ENCODE peak calls at places on chromosomes 6 and 20, in seven cellular contexts. Y is mesothelial cell of epicardium, J is nephron progenitor cell, K is GM13977, V is cardiac fibroblast, T is foreskin fibroblast, S is endothelial cell of umbilical vein. Z is an unnamed sample.

GRCh38 chr20:53643031-53643832 is 49.6 kb upstream of the ZNF217 start:
- DNase-seq in T (peak; percentile 57), Y (no peak), V (peak; percentile 73), K (peak; percentile 76), S (peak; percentile 91), J (no peak), Z (peak; percentile 75)

GRCh38 chr6:87699576-87699975 is 2.5 kb downstream of the AKIRIN2 start:
- DNase-seq in T (no peak), J (no peak), V (no peak), S (peak; percentile 31), Y (no peak), K (no peak), Z (no peak)

GRCh38 chr6:107977283-107977682 is 19.3 kb upstream of the SEC63 start:
- DNase-seq in K (no peak), J (no peak), T (peak; percentile 8), Y (no peak), V (peak; percentile 62), S (peak; percentile 61), Z (peak; percentile 16)

GRCh38 chr6:42963855-42964605 is 3.5 kb downstream of the GNMT start:
- DNase-seq in T (peak; percentile 38), Y (no peak), J (peak; percentile 43), S (peak; percentile 50), K (no peak), V (peak; percentile 68), Z (peak; percentile 62)

GRCh38 chr6:100892693-100893092 is 11.6 kb upstream of the ASCC3 start:
- DNase-seq in V (no peak), S (no peak), J (no peak), Y (no peak), K (no peak), T (no peak), Z (no peak)

GRCh38 chr6:17986656-17987575 is 519 bp downstream of the KIF13A start:
- DNase-seq in T (peak; percentile 19), Y (no peak), K (peak; percentile 58), V (peak; percentile 57), J (peak; percentile 58), S (peak; percentile 71), Z (peak; percentile 35)

GRCh38 chr6:152496731-152497130 is 140.4 kb downstream of the SYNE1 start:
- DNase-seq in J (no peak), S (no peak), K (no peak), V (no peak), T (no peak), Y (no peak), Z (no peak)

GRCh38 chr6:127971945-127972391 is 71.1 kb upstream of the THEMIS start:
- DNase-seq in T (peak; percentile 37), K (no peak), Y (no peak), S (peak; percentile 46), V (peak; percentile 21), J (no peak), Z (peak; percentile 47)

GRCh38 chr6:95318137-95318536 is 259.2 kb upstream of the MANEA start:
- DNase-seq in S (no peak), Y (no peak), J (no peak), K (no peak), V (no peak), T (no peak), Z (no peak)

GRCh38 chr6:33672808-33673207 is 38.7 kb downstream of the UQCC2 start:
- DNase-seq in Y (no peak), T (peak; percentile 96), S (peak; percentile 92), K (peak; percentile 61), V (peak; percentile 96), J (peak; percentile 32), Z (peak; percentile 94)

GRCh38 chr20:2558581-2559301 is 22.4 kb downstream of the TMC2 start:
- DNase-seq in K (no peak), J (peak; percentile 37), V (peak; percentile 18), S (no peak), Y (no peak), T (peak; percentile 6), Z (no peak)

GRCh38 chr6:31639449-31639861 is 13.0 kb downstream of the BAG6 start:
- DNase-seq in T (peak; percentile 39), S (no peak), Y (no peak), K (no peak), J (no peak), V (no peak), Z (no peak)

GRCh38 chr6:108744996-108745395 is 103.2 kb upstream of the ARMC2 start:
- DNase-seq in T (no peak), Y (no peak), K (no peak), J (no peak), S (no peak), V (no peak), Z (no peak)

GRCh38 chr20:14706555-14706954 is 369.1 kb upstream of the FLRT3 start:
- DNase-seq in T (no peak), Y (no peak), S (no peak), K (no peak), J (no peak), V (no peak), Z (no peak)

GRCh38 chr20:42530855-42531674 is 658.6 kb downstream of the PTPRT start:
- DNase-seq in T (no peak), K (peak; percentile 18), S (no peak), V (peak; percentile 26), Y (no peak), J (peak; percentile 15), Z (peak; percentile 34)

GRCh38 chr6:96789871-96790270 is 47.4 kb downstream of the GPR63 start:
- DNase-seq in K (no peak), T (no peak), Y (no peak), S (no peak), J (no peak), V (no peak), Z (no peak)

GRCh38 chr20:32609371-32609773 is 24.2 kb upstream of the NOL4L start:
- DNase-seq in J (no peak), T (no peak), K (no peak), V (no peak), Y (no peak), S (no peak), Z (no peak)

GRCh38 chr6:105592329-105592728 is 189.4 kb upstream of the PREP start:
- DNase-seq in V (peak; percentile 15), Y (no peak), J (no peak), K (no peak), T (peak; percentile 69), S (no peak), Z (peak; percentile 21)

DNA sequence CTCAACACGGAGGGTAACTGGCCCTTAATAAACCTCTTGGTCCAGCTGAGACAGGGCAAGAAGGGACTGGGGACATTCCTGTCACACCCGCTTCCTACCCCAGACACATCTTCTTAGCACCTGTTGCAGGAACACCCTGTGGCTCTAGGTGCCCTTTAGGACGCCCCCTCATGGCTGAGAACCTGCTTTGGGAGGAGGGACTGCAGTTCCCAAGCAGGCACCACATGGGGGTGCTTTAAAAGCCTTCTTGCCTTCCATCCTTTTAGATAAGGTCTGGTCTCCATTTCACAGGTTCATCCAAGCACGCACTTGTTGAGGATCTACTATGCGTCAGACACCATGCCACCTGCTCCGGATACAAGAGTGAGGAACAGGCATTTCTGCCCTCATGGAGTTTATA is 26.6 kb downstream of the NSFL1C start:
- DNase-seq in J (no peak), K (no peak), S (peak; percentile 27), V (no peak), Y (no peak), T (no peak), Z (peak; percentile 40)
- TF ChIP-seq CTCF in J (no peak), K (peak; percentile 59), S (peak; percentile 43), V (peak; percentile 41), Y (no peak), T (peak; percentile 49), Z (no peak)

GRCh38 chr20:62253398-62253797 is 15.1 kb downstream of the OSBPL2 start:
- DNase-seq in S (no peak), J (no peak), K (no peak), V (no peak), T (no peak), Y (no peak), Z (no peak)

GRCh38 chr20:62258499-62259293 is 20.4 kb downstream of the OSBPL2 start:
- DNase-seq in T (peak; percentile 80), S (peak; percentile 28), V (peak; percentile 71), K (no peak), J (no peak), Y (no peak), Z (no peak)

GRCh38 chr20:62254021-62254724 is 15.9 kb downstream of the OSBPL2 start:
- DNase-seq in K (no peak), V (no peak), S (no peak), Y (no peak), T (no peak), J (no peak), Z (no peak)

GRCh38 chr20:62259294-62259565 is 20.9 kb downstream of the OSBPL2 start:
- DNase-seq in J (no peak), V (no peak), T (no peak), S (no peak), Y (no peak), K (no peak), Z (no peak)

DNA sequence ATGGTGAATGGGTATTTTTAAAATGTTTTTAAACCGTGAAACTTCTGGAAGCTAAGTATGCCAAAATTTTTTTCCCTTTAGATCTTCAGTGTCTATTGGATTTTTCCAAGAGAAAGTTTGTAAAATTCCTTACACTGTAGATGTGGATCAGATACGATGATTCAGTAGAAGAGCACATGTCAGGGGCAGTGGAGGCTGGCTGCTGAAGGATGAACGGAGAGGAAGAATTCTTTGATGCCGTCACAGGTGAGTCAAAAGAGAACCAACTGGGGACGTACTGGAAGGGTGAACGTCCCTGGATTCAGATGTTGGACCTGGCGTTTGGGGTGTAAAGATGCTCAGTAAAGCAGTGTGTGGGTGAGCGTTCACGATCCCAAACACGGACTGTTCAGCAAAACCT is 17.7 kb downstream of the OSBPL2 start:
- DNase-seq in J (no peak), S (no peak), Y (no peak), V (no peak), K (no peak), T (no peak), Z (no peak)
- TF ChIP-seq CTCF in J (no peak), S (no peak), Y (no peak), V (no peak), K (no peak), T (no peak), Z (no peak)

DNA sequence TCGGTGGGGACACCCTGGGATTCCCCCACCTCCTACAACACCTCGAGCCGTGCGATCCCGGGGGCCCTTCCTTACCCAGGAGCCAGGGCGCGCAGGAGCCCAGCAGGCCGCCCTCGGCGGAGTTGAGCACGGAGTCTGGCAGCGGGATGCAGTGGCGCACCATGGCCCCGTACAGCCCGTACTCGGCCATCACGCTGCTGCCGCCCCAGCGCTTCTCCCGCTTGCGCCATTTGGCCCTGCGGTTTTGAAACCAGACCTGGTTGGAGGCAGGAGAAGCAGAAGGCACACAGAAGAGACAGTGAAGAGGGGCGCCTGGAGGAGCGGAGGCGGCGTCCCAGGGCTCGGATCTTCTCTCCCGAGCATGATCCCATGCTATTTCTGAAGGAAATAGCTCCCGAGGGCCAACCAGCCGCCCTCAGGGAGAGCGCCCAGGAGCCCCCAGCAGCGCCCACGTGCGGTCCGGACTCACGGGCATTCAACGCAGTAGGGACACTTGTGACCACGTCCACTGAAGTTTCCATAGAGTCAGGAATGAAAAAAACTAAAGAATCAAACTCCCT is 4.3 kb downstream of the VSX1 start:
- DNase-seq in J (peak; percentile 41), V (peak; percentile 37), S (no peak), T (peak; percentile 29), Y (no peak), K (peak; percentile 53), Z (no peak)
- TF ChIP-seq CTCF in J (no peak), V (no peak), S (no peak), T (no peak), Y (no peak), K (no peak), Z (no peak)

GRCh38 chr20:38962044-38962897 is at the start of gene DHX35:
- DNase-seq in J (peak; percentile 99), V (peak; percentile 98), T (peak; percentile 97), K (peak; percentile 99), S (peak; percentile 97), Y (peak; percentile 97), Z (peak; percentile 100)
- TF ChIP-seq CTCF in J (no peak), V (peak; percentile 41), T (peak; percentile 33), K (peak; percentile 34), S (peak; percentile 52), Y (no peak), Z (no peak)

GRCh38 chr6:142408409-142408808 is 106.6 kb downstream of the ADGRG6 start:
- DNase-seq in J (no peak), V (no peak), T (no peak), Y (no peak), S (peak; percentile 50), K (no peak), Z (no peak)
- TF ChIP-seq CTCF in J (no peak), V (peak; percentile 34), T (no peak), Y (peak; percentile 47), S (peak; percentile 14), K (no peak), Z (no peak)

Z was measured in Calu3.